ENCODE peak calls at places on chromosomes 2 and 18, in eight cellular contexts. S is epithelial cell of esophagus; Q is HuH-7; G is ACHN; M is activated CD4-positive, alpha-beta T cell treated with anti-CD3 and anti-CD28 coated beads, Interleukin-2, amount 50 U/mL, for 1 hour; P is HFFc6; C is T-helper 1 cell; R is stimulated activated CD8-positive, alpha-beta memory T cell treated with anti-CD3 and anti-CD28 coated beads, Interleukin-12 subunit alpha, Interleukin-12 subunit beta, amount 100 ng/mL, for 1 hour. T is an unnamed sample.

GRCh38 chr2:217099561-217099960 is 239.7 kb upstream of the TNP1 start:
- DNase-seq in P (no peak), R (no peak), C (no peak), G (no peak), S (no peak), Q (no peak), M (no peak), T (peak)

GRCh38 chr2:95318431-95319220 is 21.5 kb downstream of the KCNIP3 start:
- DNase-seq in S (no peak), R (no peak), C (no peak), Q (no peak), P (no peak), M (no peak), G (no peak), T (no peak)

GRCh38 chr2:163558286-163559009 is 177.4 kb downstream of the FIGN start:
- DNase-seq in C (no peak), G (no peak), Q (no peak), P (no peak), M (no peak), R (no peak), S (no peak), T (no peak)

GRCh38 chr2:237500681-237501424 is 13.8 kb downstream of the MLPH start:
- DNase-seq in C (no peak), G (peak), Q (no peak), R (no peak), P (peak), S (peak), M (no peak), T (peak)

GRCh38 chr18:46158498-46158897 is 54.3 kb downstream of the HAUS1 start:
- DNase-seq in C (no peak), P (peak), S (peak), M (no peak), G (no peak), R (no peak), Q (no peak), T (peak)

GRCh38 chr2:172839446-172839845 is 103.8 kb downstream of the RAPGEF4 start:
- DNase-seq in C (no peak), P (no peak), Q (no peak), M (no peak), S (peak), G (no peak), R (no peak), T (no peak)

GRCh38 chr2:241818229-241818942 is 9.4 kb downstream of the NEU4 start:
- DNase-seq in S (no peak), P (no peak), R (no peak), M (no peak), Q (no peak), C (no peak), G (no peak), T (no peak)

GRCh38 chr2:246489-247145 is 17.2 kb downstream of the SH3YL1 start:
- DNase-seq in M (no peak), S (peak), R (no peak), G (peak), Q (no peak), C (peak), P (peak), T (peak)

GRCh38 chr2:18750662-18751554 is 161.5 kb upstream of the NT5C1B start:
- DNase-seq in R (no peak), S (peak), G (no peak), M (no peak), Q (no peak), C (no peak), P (no peak), T (peak)

GRCh38 chr18:30971338-30971956 is 71.1 kb downstream of the DSC3 start:
- DNase-seq in P (peak), G (peak), S (peak), R (no peak), C (peak), Q (no peak), M (no peak), T (peak)

GRCh38 chr2:189927823-189928222 is 134.7 kb downstream of the MSTN start:
- DNase-seq in C (no peak), P (no peak), R (no peak), G (no peak), Q (no peak), S (peak), M (no peak), T (peak)

GRCh38 chr2:120709608-120710041 is 26.0 kb upstream of the GLI2 start:
- DNase-seq in M (no peak), G (no peak), S (no peak), Q (no peak), C (no peak), P (no peak), R (no peak), T (no peak)

GRCh38 chr2:39762448-39762847 is 16.6 kb downstream of the THUMPD2 start:
- DNase-seq in P (no peak), R (no peak), C (no peak), M (no peak), G (no peak), Q (no peak), S (no peak), T (no peak)

GRCh38 chr2:142180820-142181533 is 50.2 kb upstream of the LRP1B start:
- DNase-seq in M (no peak), P (no peak), S (peak), C (no peak), R (no peak), G (peak), Q (peak), T (peak)

GRCh38 chr2:237290249-237290648 is 123.7 kb downstream of the COL6A3 start:
- DNase-seq in R (no peak), S (no peak), C (no peak), P (peak), M (no peak), G (no peak), Q (no peak), T (no peak)

GRCh38 chr2:95277246-95277906 is 3.1 kb downstream of the PROM2 start:
- DNase-seq in G (peak), R (no peak), P (no peak), M (no peak), S (peak), Q (no peak), C (no peak), T (peak)

GRCh38 chr18:2406544-2406943 is 164.8 kb downstream of the METTL4 start:
- DNase-seq in S (no peak), C (no peak), P (peak), M (no peak), R (no peak), G (no peak), Q (no peak), T (peak)

GRCh38 chr2:12533337-12533736 is 183.4 kb upstream of the TRIB2 start:
- DNase-seq in M (no peak), Q (no peak), C (no peak), R (no peak), P (peak), G (no peak), S (peak), T (no peak)

GRCh38 chr2:134491796-134492441 is 226.9 kb downstream of the TMEM163 start:
- DNase-seq in C (no peak), S (peak), G (no peak), R (no peak), Q (no peak), M (peak), P (no peak), T (peak)

GRCh38 chr2:111705711-111706323 is 178.2 kb downstream of the ANAPC1 start:
- DNase-seq in G (peak), S (peak), M (peak), Q (no peak), R (no peak), P (peak), C (peak), T (peak)

GRCh38 chr2:210195066-210195852 is 24.1 kb upstream of the KANSL1L start:
- DNase-seq in R (no peak), C (peak), P (peak), Q (no peak), M (no peak), G (peak), S (peak), T (peak)

GRCh38 chr2:196592331-196592911 is 47.1 kb upstream of the CCDC150 start:
- DNase-seq in S (peak), C (peak), G (peak), P (peak), Q (peak), R (no peak), M (no peak), T (peak)

GRCh38 chr2:204796581-204796980 is 251.3 kb downstream of the PARD3B start:
- DNase-seq in C (peak), S (no peak), M (no peak), G (no peak), Q (no peak), P (no peak), R (no peak), T (no peak)

GRCh38 chr2:127000194-127000593 is 101.5 kb downstream of the TEX51 start:
- DNase-seq in Q (no peak), C (no peak), M (no peak), R (no peak), G (no peak), S (no peak), P (no peak), T (no peak)

GRCh38 chr2:150997702-150998480 is 263.8 kb downstream of the RBM43 start:
- DNase-seq in P (no peak), G (no peak), C (no peak), M (no peak), R (no peak), Q (no peak), S (no peak), T (no peak)

GRCh38 chr2:128444816-128445532 is 126.3 kb upstream of the HS6ST1 start:
- DNase-seq in S (no peak), C (no peak), G (no peak), M (no peak), Q (no peak), P (no peak), R (no peak), T (no peak)

GRCh38 chr2:132252191-132252893 is 90.6 kb upstream of the ANKRD30BL start:
- DNase-seq in G (no peak), M (no peak), C (no peak), P (no peak), R (no peak), Q (no peak), S (no peak), T (no peak)

GRCh38 chr2:86782748-86783147 is 8.0 kb downstream of the CD8A start:
- DNase-seq in P (no peak), M (no peak), S (no peak), R (no peak), C (no peak), G (no peak), Q (no peak), T (no peak)

T was measured in MCF 10A.